ENCODE peak calls at places on chromosomes 11 and 22, in nine cellular contexts. One of them, this sample, is unnamed.
A peak's percentile ranks its signal among the peaks of the same experiment; 100 is the strongest.

GRCh38 chr11:117478926-117479325 is 151.3 kb downstream of the CEP164 start:
- DNase-seq in mesendoderm: no peak
- DNase-seq in H9: no peak
- DNase-seq in SK-N-SH: no peak
- DNase-seq in pancreas: peak; percentile 44
- DNase-seq in lower lobe of right lung: no peak
- DNase-seq in right atrium auricular region: no peak
- DNase-seq in CD4-positive, alpha-beta memory T cell: no peak
- DNase-seq in heart right ventricle: no peak
- DNase-seq in this sample: no peak

GRCh38 chr22:24587948-24588347 is 4.9 kb downstream of the LRRC75B start:
- DNase-seq in pancreas: no peak
- DNase-seq in heart right ventricle: no peak
- DNase-seq in CD4-positive, alpha-beta memory T cell: no peak
- DNase-seq in H9: no peak
- DNase-seq in mesendoderm: no peak
- DNase-seq in SK-N-SH: no peak
- DNase-seq in lower lobe of right lung: no peak
- DNase-seq in right atrium auricular region: no peak
- DNase-seq in this sample: no peak

GRCh38 chr11:76169473-76169881 is 36.8 kb downstream of the WNT11 start:
- DNase-seq in CD4-positive, alpha-beta memory T cell: no peak
- DNase-seq in right atrium auricular region: no peak
- DNase-seq in SK-N-SH: peak; percentile 65
- DNase-seq in H9: no peak
- DNase-seq in lower lobe of right lung: no peak
- DNase-seq in mesendoderm: peak; percentile 29
- DNase-seq in heart right ventricle: no peak
- DNase-seq in pancreas: no peak
- DNase-seq in this sample: no peak

GRCh38 chr22:32721328-32722180 is 80.0 kb upstream of the TIMP3 start:
- DNase-seq in CD4-positive, alpha-beta memory T cell: no peak
- DNase-seq in lower lobe of right lung: no peak
- DNase-seq in SK-N-SH: no peak
- DNase-seq in mesendoderm: no peak
- DNase-seq in H9: no peak
- DNase-seq in pancreas: no peak
- DNase-seq in right atrium auricular region: no peak
- DNase-seq in heart right ventricle: no peak
- DNase-seq in this sample: no peak

GRCh38 chr11:47161134-47161854 is 15.4 kb downstream of the ARFGAP2 start:
- DNase-seq in right atrium auricular region: peak; percentile 69
- DNase-seq in mesendoderm: peak; percentile 87
- DNase-seq in CD4-positive, alpha-beta memory T cell: peak; percentile 55
- DNase-seq in SK-N-SH: peak; percentile 91
- DNase-seq in H9: peak; percentile 88
- DNase-seq in pancreas: peak; percentile 73
- DNase-seq in heart right ventricle: peak; percentile 45
- DNase-seq in lower lobe of right lung: peak; percentile 61
- DNase-seq in this sample: peak; percentile 92

GRCh38 chr11:126751242-126751641 is 249.3 kb downstream of the KIRREL3 start:
- DNase-seq in pancreas: no peak
- DNase-seq in SK-N-SH: no peak
- DNase-seq in lower lobe of right lung: no peak
- DNase-seq in heart right ventricle: no peak
- DNase-seq in CD4-positive, alpha-beta memory T cell: no peak
- DNase-seq in H9: no peak
- DNase-seq in mesendoderm: no peak
- DNase-seq in right atrium auricular region: no peak
- DNase-seq in this sample: no peak

GRCh38 chr22:43185860-43186261 is 1.1 kb downstream of the TTLL12 start:
- DNase-seq in CD4-positive, alpha-beta memory T cell: no peak
- DNase-seq in SK-N-SH: peak; percentile 58
- DNase-seq in heart right ventricle: peak; percentile 62
- DNase-seq in pancreas: peak; percentile 87
- DNase-seq in H9: no peak
- DNase-seq in right atrium auricular region: no peak
- DNase-seq in mesendoderm: peak; percentile 14
- DNase-seq in lower lobe of right lung: no peak
- DNase-seq in this sample: peak; percentile 55

GRCh38 chr11:132604446-132604845 is 927.9 kb downstream of the OPCML start:
- DNase-seq in lower lobe of right lung: no peak
- DNase-seq in right atrium auricular region: no peak
- DNase-seq in SK-N-SH: no peak
- DNase-seq in mesendoderm: no peak
- DNase-seq in pancreas: no peak
- DNase-seq in heart right ventricle: no peak
- DNase-seq in CD4-positive, alpha-beta memory T cell: no peak
- DNase-seq in H9: no peak
- DNase-seq in this sample: no peak

GRCh38 chr11:30018443-30018842 is 1.6 kb upstream of the KCNA4 start:
- DNase-seq in heart right ventricle: no peak
- DNase-seq in SK-N-SH: no peak
- DNase-seq in H9: peak; percentile 32
- DNase-seq in mesendoderm: no peak
- DNase-seq in right atrium auricular region: no peak
- DNase-seq in lower lobe of right lung: no peak
- DNase-seq in pancreas: no peak
- DNase-seq in CD4-positive, alpha-beta memory T cell: no peak
- DNase-seq in this sample: no peak

GRCh38 chr22:39068033-39068785 is 8.9 kb upstream of the APOBEC3G start:
- DNase-seq in pancreas: no peak
- DNase-seq in heart right ventricle: no peak
- DNase-seq in mesendoderm: no peak
- DNase-seq in H9: no peak
- DNase-seq in right atrium auricular region: no peak
- DNase-seq in lower lobe of right lung: no peak
- DNase-seq in CD4-positive, alpha-beta memory T cell: no peak
- DNase-seq in SK-N-SH: no peak
- DNase-seq in this sample: no peak

GRCh38 chr22:30876925-30877553 is 91.5 kb downstream of the MORC2 start:
- DNase-seq in mesendoderm: no peak
- DNase-seq in SK-N-SH: peak; percentile 77
- DNase-seq in lower lobe of right lung: peak; percentile 14
- DNase-seq in CD4-positive, alpha-beta memory T cell: no peak
- DNase-seq in H9: no peak
- DNase-seq in pancreas: peak; percentile 11
- DNase-seq in heart right ventricle: peak; percentile 49
- DNase-seq in right atrium auricular region: no peak
- DNase-seq in this sample: peak; percentile 66

GRCh38 chr11:73273246-73273890 is 1.2 kb downstream of the P2RY6 start:
- DNase-seq in pancreas: no peak
- DNase-seq in SK-N-SH: peak; percentile 57
- DNase-seq in H9: no peak
- DNase-seq in right atrium auricular region: no peak
- DNase-seq in heart right ventricle: no peak
- DNase-seq in CD4-positive, alpha-beta memory T cell: no peak
- DNase-seq in mesendoderm: no peak
- DNase-seq in lower lobe of right lung: no peak
- DNase-seq in this sample: no peak

GRCh38 chr22:50720301-50720845 is 17.6 kb upstream of the ACR start:
- DNase-seq in SK-N-SH: peak; percentile 62
- DNase-seq in pancreas: no peak
- DNase-seq in H9: no peak
- DNase-seq in right atrium auricular region: no peak
- DNase-seq in mesendoderm: peak; percentile 6
- DNase-seq in lower lobe of right lung: no peak
- DNase-seq in heart right ventricle: no peak
- DNase-seq in CD4-positive, alpha-beta memory T cell: no peak
- DNase-seq in this sample: no peak

GRCh38 chr22:27385261-27385998 is 416.1 kb downstream of the MN1 start:
- DNase-seq in pancreas: no peak
- DNase-seq in right atrium auricular region: peak; percentile 42
- DNase-seq in lower lobe of right lung: no peak
- DNase-seq in heart right ventricle: no peak
- DNase-seq in CD4-positive, alpha-beta memory T cell: no peak
- DNase-seq in mesendoderm: no peak
- DNase-seq in H9: peak; percentile 22
- DNase-seq in SK-N-SH: no peak
- DNase-seq in this sample: peak; percentile 37
- H3K4me1 ChIP-seq in pancreas: no peaks in the 10 kb centered on the region
- H3K4me1 ChIP-seq in right atrium auricular region: no peaks in the 10 kb centered on the region
- H3K4me1 ChIP-seq in lower lobe of right lung: no peaks in the 10 kb centered on the region
- H3K4me1 ChIP-seq in heart right ventricle: no peaks in the 10 kb centered on the region
- H3K4me1 ChIP-seq in CD4-positive, alpha-beta memory T cell: no peaks in the 10 kb centered on the region
- H3K4me1 ChIP-seq in mesendoderm: no peaks in the 10 kb centered on the region
- H3K4me1 ChIP-seq in H9: no peaks in the 10 kb centered on the region
- H3K4me1 ChIP-seq in SK-N-SH: peaks cover 9% of the 10 kb centered on the region
- H3K4me1 ChIP-seq in this sample: peaks cover 53% of the 10 kb centered on the region

DNA sequence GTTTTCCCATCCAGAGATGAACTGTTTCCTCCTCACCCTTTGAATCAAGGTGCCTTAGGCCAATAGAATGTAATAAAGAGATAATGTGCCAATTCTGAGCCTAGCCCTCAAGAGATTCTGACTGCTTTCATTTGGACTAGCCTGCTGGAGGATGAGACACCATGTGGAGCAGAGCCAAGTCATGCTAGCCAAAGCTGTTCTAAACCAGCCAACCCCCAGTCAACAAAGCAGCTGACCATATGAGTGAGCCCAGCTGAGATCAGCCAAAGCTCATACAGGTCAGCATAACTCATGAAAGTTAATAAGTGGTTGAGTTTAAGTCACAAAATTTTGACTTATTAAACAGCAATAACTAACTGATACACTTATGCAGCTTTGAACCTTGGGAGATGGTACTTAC is 66.7 kb upstream of the DBX1 start:
- DNase-seq in pancreas: no peak
- DNase-seq in mesendoderm: no peak
- DNase-seq in lower lobe of right lung: no peak
- DNase-seq in H9: no peak
- DNase-seq in CD4-positive, alpha-beta memory T cell: no peak
- DNase-seq in heart right ventricle: no peak
- DNase-seq in SK-N-SH: no peak
- DNase-seq in right atrium auricular region: no peak
- DNase-seq in this sample: no peak
- H3K27ac ChIP-seq in pancreas: no peak overlapping the region
- H3K27ac ChIP-seq in mesendoderm: no peak overlapping the region
- H3K27ac ChIP-seq in lower lobe of right lung: no peak overlapping the region
- H3K27ac ChIP-seq in H9: no peak overlapping the region
- H3K27ac ChIP-seq in CD4-positive, alpha-beta memory T cell: no peak overlapping the region
- H3K27ac ChIP-seq in heart right ventricle: no peak overlapping the region
- H3K27ac ChIP-seq in SK-N-SH: no peak overlapping the region
- H3K27ac ChIP-seq in right atrium auricular region: no peak overlapping the region
- H3K27ac ChIP-seq in this sample: no peak overlapping the region

DNA sequence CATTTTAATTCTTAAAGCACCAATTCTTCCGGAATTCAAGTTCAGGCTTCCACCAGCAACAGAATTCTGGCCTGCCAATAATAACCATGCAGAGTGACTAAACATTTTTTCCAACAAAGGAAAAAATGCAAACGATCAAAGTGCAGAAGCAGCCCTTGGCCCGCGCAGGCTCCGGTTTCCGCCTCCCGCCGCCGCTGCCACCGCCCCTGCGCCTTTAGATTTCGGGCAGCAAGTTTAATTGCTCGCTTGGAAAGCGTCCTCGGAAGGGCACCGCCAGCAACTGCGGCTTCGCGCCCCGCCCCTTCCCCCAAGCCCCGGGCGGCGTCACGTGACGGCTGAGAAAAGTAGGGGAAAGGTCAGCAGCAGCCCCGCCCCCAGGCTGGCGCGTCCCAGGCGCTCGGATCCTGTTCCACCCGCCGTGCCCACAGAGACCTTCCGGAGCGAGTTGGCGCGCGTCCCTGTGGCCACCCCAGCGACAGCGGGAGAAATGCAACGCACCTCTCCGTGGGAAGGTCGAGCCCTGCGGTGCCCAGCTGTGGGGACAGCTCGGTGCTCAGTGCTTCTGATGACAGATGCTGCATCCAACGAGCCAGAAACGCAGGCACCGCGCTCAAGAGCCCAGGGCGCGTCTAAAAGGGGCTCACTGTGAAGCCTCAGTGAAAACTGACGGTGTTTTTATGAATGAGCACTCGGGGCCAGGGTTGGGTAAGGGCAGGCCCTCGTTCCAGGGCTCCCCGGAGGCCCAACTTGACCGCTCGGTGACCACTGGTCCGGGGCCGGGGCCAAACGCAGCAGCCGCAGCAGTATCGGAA is 2.5 kb downstream of the CPT1A start:
- DNase-seq in heart right ventricle: peak; percentile 97
- DNase-seq in H9: peak; percentile 96
- DNase-seq in mesendoderm: peak; percentile 95
- DNase-seq in right atrium auricular region: peak; percentile 95
- DNase-seq in SK-N-SH: peak; percentile 98
- DNase-seq in lower lobe of right lung: peak; percentile 97
- DNase-seq in CD4-positive, alpha-beta memory T cell: peak; percentile 95
- DNase-seq in pancreas: peak; percentile 99
- DNase-seq in this sample: peak; percentile 96
- H3K4me1 ChIP-seq in heart right ventricle: peaks cover 84% of the 10 kb centered on the region
- H3K4me1 ChIP-seq in H9: no peaks in the 10 kb centered on the region
- H3K4me1 ChIP-seq in mesendoderm: peaks cover 4% of the 10 kb centered on the region
- H3K4me1 ChIP-seq in right atrium auricular region: no peaks in the 10 kb centered on the region
- H3K4me1 ChIP-seq in SK-N-SH: peaks cover 23% of the 10 kb centered on the region
- H3K4me1 ChIP-seq in lower lobe of right lung: peaks cover 83% of the 10 kb centered on the region
- H3K4me1 ChIP-seq in CD4-positive, alpha-beta memory T cell: peaks cover 81% of the 10 kb centered on the region
- H3K4me1 ChIP-seq in pancreas: peaks cover 31% of the 10 kb centered on the region
- H3K4me1 ChIP-seq in this sample: peaks cover 52% of the 10 kb centered on the region

GRCh38 chr11:13210424-13210823 is 67.2 kb upstream of the BMAL1 start:
- DNase-seq in lower lobe of right lung: peak; percentile 56
- DNase-seq in SK-N-SH: peak; percentile 62
- DNase-seq in CD4-positive, alpha-beta memory T cell: peak; percentile 14
- DNase-seq in heart right ventricle: no peak
- DNase-seq in right atrium auricular region: peak; percentile 69
- DNase-seq in pancreas: peak; percentile 37
- DNase-seq in H9: peak; percentile 79
- DNase-seq in mesendoderm: peak; percentile 87
- DNase-seq in this sample: peak; percentile 62

GRCh38 chr11:13220148-13220547 is 57.4 kb upstream of the BMAL1 start:
- DNase-seq in CD4-positive, alpha-beta memory T cell: no peak
- DNase-seq in mesendoderm: no peak
- DNase-seq in heart right ventricle: no peak
- DNase-seq in pancreas: no peak
- DNase-seq in lower lobe of right lung: no peak
- DNase-seq in right atrium auricular region: no peak
- DNase-seq in SK-N-SH: peak; percentile 38
- DNase-seq in H9: no peak
- DNase-seq in this sample: no peak

GRCh38 chr11:13214276-13214865 is 63.2 kb upstream of the BMAL1 start:
- DNase-seq in right atrium auricular region: no peak
- DNase-seq in heart right ventricle: no peak
- DNase-seq in lower lobe of right lung: no peak
- DNase-seq in CD4-positive, alpha-beta memory T cell: no peak
- DNase-seq in H9: no peak
- DNase-seq in mesendoderm: no peak
- DNase-seq in pancreas: no peak
- DNase-seq in SK-N-SH: no peak
- DNase-seq in this sample: no peak

GRCh38 chr11:13216019-13217006 is 61.3 kb upstream of the BMAL1 start:
- DNase-seq in mesendoderm: peak; percentile 95
- DNase-seq in SK-N-SH: no peak
- DNase-seq in CD4-positive, alpha-beta memory T cell: no peak
- DNase-seq in lower lobe of right lung: no peak
- DNase-seq in right atrium auricular region: no peak
- DNase-seq in heart right ventricle: no peak
- DNase-seq in H9: peak; percentile 55
- DNase-seq in pancreas: no peak
- DNase-seq in this sample: no peak

DNA sequence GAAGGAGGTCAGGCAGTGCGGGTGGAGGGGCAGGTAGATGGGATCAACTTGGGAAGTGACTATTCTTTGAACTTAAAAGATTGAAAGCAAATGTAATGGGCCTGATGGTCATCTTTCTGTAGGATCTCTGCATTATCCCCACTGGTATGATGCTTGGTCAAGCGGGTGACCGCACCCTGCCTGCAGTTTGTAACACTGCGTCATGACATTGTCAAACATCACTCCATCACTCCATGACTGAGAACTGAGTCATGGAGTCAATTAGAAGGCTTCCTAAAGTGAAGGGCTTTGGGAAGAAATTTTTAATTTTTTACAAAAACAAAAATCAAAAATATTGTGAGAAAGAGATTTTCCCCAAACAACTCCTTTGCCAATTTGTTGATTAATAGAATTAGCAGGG is 62.4 kb upstream of the BMAL1 start:
- DNase-seq in heart right ventricle: no peak
- DNase-seq in lower lobe of right lung: no peak
- DNase-seq in mesendoderm: no peak
- DNase-seq in H9: no peak
- DNase-seq in SK-N-SH: no peak
- DNase-seq in pancreas: no peak
- DNase-seq in CD4-positive, alpha-beta memory T cell: no peak
- DNase-seq in right atrium auricular region: no peak
- DNase-seq in this sample: no peak
- H3K27ac ChIP-seq in heart right ventricle: no peak overlapping the region
- H3K27ac ChIP-seq in lower lobe of right lung: no peak overlapping the region
- H3K27ac ChIP-seq in mesendoderm: no peak overlapping the region
- H3K27ac ChIP-seq in H9: no peak overlapping the region
- H3K27ac ChIP-seq in SK-N-SH: peak overlapping the region; percentile 100
- H3K27ac ChIP-seq in pancreas: no peak overlapping the region
- H3K27ac ChIP-seq in CD4-positive, alpha-beta memory T cell: no peak overlapping the region
- H3K27ac ChIP-seq in right atrium auricular region: no peak overlapping the region
- H3K27ac ChIP-seq in this sample: no peak overlapping the region